ENCODE peak calls at places on chromosomes 13 and 19, in ten cellular contexts. One of them, this sample, is unnamed.

GRCh38 chr19:29260477-29261317 is 47.7 kb upstream of the UQCRFS1 start:
- DNase-seq in stimulated activated CD4-positive, alpha-beta T cell treated with anti-CD3 and anti-CD28 coated beads, Interleukin-2, amount 100 ng/mL, for 24 hours: peak
- DNase-seq in ELF-1: no peak
- DNase-seq in lower lobe of right lung: no peak
- DNase-seq in stimulated activated naive CD4-positive, alpha-beta T cell: no peak
- DNase-seq in AG08395: peak
- DNase-seq in transverse colon: no peak
- DNase-seq in HEK293T: peak
- DNase-seq in COR-L47: peak
- DNase-seq in kidney: no peak
- DNase-seq in this sample: no peak

GRCh38 chr13:42707596-42707995 is 73.8 kb upstream of the FAM216B start:
- DNase-seq in stimulated activated CD4-positive, alpha-beta T cell treated with anti-CD3 and anti-CD28 coated beads, Interleukin-2, amount 100 ng/mL, for 24 hours: no peak
- DNase-seq in ELF-1: no peak
- DNase-seq in lower lobe of right lung: no peak
- DNase-seq in stimulated activated naive CD4-positive, alpha-beta T cell: no peak
- DNase-seq in AG08395: peak
- DNase-seq in transverse colon: no peak
- DNase-seq in HEK293T: no peak
- DNase-seq in COR-L47: no peak
- DNase-seq in kidney: no peak
- DNase-seq in this sample: no peak

GRCh38 chr13:97460004-97460756 is 26.2 kb downstream of the RAP2A start:
- DNase-seq in stimulated activated CD4-positive, alpha-beta T cell treated with anti-CD3 and anti-CD28 coated beads, Interleukin-2, amount 100 ng/mL, for 24 hours: no peak
- DNase-seq in ELF-1: no peak
- DNase-seq in lower lobe of right lung: no peak
- DNase-seq in stimulated activated naive CD4-positive, alpha-beta T cell: no peak
- DNase-seq in AG08395: no peak
- DNase-seq in transverse colon: no peak
- DNase-seq in HEK293T: no peak
- DNase-seq in COR-L47: no peak
- DNase-seq in kidney: no peak
- DNase-seq in this sample: peak

GRCh38 chr13:53778937-53779336 is 750.3 kb downstream of the OLFM4 start:
- DNase-seq in stimulated activated CD4-positive, alpha-beta T cell treated with anti-CD3 and anti-CD28 coated beads, Interleukin-2, amount 100 ng/mL, for 24 hours: no peak
- DNase-seq in ELF-1: no peak
- DNase-seq in lower lobe of right lung: no peak
- DNase-seq in stimulated activated naive CD4-positive, alpha-beta T cell: no peak
- DNase-seq in AG08395: no peak
- DNase-seq in transverse colon: no peak
- DNase-seq in HEK293T: no peak
- DNase-seq in COR-L47: no peak
- DNase-seq in kidney: no peak
- DNase-seq in this sample: no peak

GRCh38 chr19:11345122-11345752 is 831 bp downstream of the TMEM205 start:
- DNase-seq in stimulated activated CD4-positive, alpha-beta T cell treated with anti-CD3 and anti-CD28 coated beads, Interleukin-2, amount 100 ng/mL, for 24 hours: no peak
- DNase-seq in ELF-1: no peak
- DNase-seq in lower lobe of right lung: no peak
- DNase-seq in stimulated activated naive CD4-positive, alpha-beta T cell: no peak
- DNase-seq in AG08395: no peak
- DNase-seq in transverse colon: no peak
- DNase-seq in HEK293T: no peak
- DNase-seq in COR-L47: no peak
- DNase-seq in kidney: no peak
- DNase-seq in this sample: no peak

GRCh38 chr19:13935765-13936486 is 2.3 kb downstream of the PODNL1 start:
- DNase-seq in stimulated activated CD4-positive, alpha-beta T cell treated with anti-CD3 and anti-CD28 coated beads, Interleukin-2, amount 100 ng/mL, for 24 hours: no peak
- DNase-seq in ELF-1: peak
- DNase-seq in lower lobe of right lung: no peak
- DNase-seq in stimulated activated naive CD4-positive, alpha-beta T cell: no peak
- DNase-seq in AG08395: no peak
- DNase-seq in transverse colon: no peak
- DNase-seq in HEK293T: no peak
- DNase-seq in COR-L47: no peak
- DNase-seq in kidney: peak
- DNase-seq in this sample: no peak

GRCh38 chr19:42032428-42032827 is 37.6 kb downstream of the GRIK5 start:
- DNase-seq in stimulated activated CD4-positive, alpha-beta T cell treated with anti-CD3 and anti-CD28 coated beads, Interleukin-2, amount 100 ng/mL, for 24 hours: no peak
- DNase-seq in ELF-1: no peak
- DNase-seq in lower lobe of right lung: no peak
- DNase-seq in stimulated activated naive CD4-positive, alpha-beta T cell: no peak
- DNase-seq in AG08395: no peak
- DNase-seq in transverse colon: no peak
- DNase-seq in HEK293T: peak
- DNase-seq in COR-L47: peak
- DNase-seq in kidney: no peak
- DNase-seq in this sample: peak

GRCh38 chr13:93775507-93776108 is 549.0 kb downstream of the GPC6 start:
- DNase-seq in stimulated activated CD4-positive, alpha-beta T cell treated with anti-CD3 and anti-CD28 coated beads, Interleukin-2, amount 100 ng/mL, for 24 hours: no peak
- DNase-seq in ELF-1: no peak
- DNase-seq in lower lobe of right lung: no peak
- DNase-seq in stimulated activated naive CD4-positive, alpha-beta T cell: no peak
- DNase-seq in AG08395: peak
- DNase-seq in transverse colon: no peak
- DNase-seq in HEK293T: no peak
- DNase-seq in COR-L47: no peak
- DNase-seq in kidney: no peak
- DNase-seq in this sample: no peak

GRCh38 chr19:6060600-6061391 is 49.5 kb downstream of the RFX2 start:
- DNase-seq in stimulated activated CD4-positive, alpha-beta T cell treated with anti-CD3 and anti-CD28 coated beads, Interleukin-2, amount 100 ng/mL, for 24 hours: peak
- DNase-seq in ELF-1: peak
- DNase-seq in lower lobe of right lung: no peak
- DNase-seq in stimulated activated naive CD4-positive, alpha-beta T cell: no peak
- DNase-seq in AG08395: peak
- DNase-seq in transverse colon: no peak
- DNase-seq in HEK293T: no peak
- DNase-seq in COR-L47: no peak
- DNase-seq in kidney: peak
- DNase-seq in this sample: peak

GRCh38 chr19:55585658-55586339 is 5.2 kb upstream of the ZNF579 start:
- DNase-seq in stimulated activated CD4-positive, alpha-beta T cell treated with anti-CD3 and anti-CD28 coated beads, Interleukin-2, amount 100 ng/mL, for 24 hours: peak
- DNase-seq in ELF-1: peak
- DNase-seq in lower lobe of right lung: peak
- DNase-seq in stimulated activated naive CD4-positive, alpha-beta T cell: peak
- DNase-seq in AG08395: peak
- DNase-seq in transverse colon: peak
- DNase-seq in HEK293T: no peak
- DNase-seq in COR-L47: peak
- DNase-seq in kidney: peak
- DNase-seq in this sample: peak

GRCh38 chr13:36918246-36919060 is 1.6 kb downstream of the SMAD9 start:
- DNase-seq in stimulated activated CD4-positive, alpha-beta T cell treated with anti-CD3 and anti-CD28 coated beads, Interleukin-2, amount 100 ng/mL, for 24 hours: no peak
- DNase-seq in ELF-1: no peak
- DNase-seq in lower lobe of right lung: no peak
- DNase-seq in stimulated activated naive CD4-positive, alpha-beta T cell: no peak
- DNase-seq in AG08395: peak
- DNase-seq in transverse colon: no peak
- DNase-seq in HEK293T: no peak
- DNase-seq in COR-L47: peak
- DNase-seq in kidney: no peak
- DNase-seq in this sample: peak